ENCODE peak calls at places on chromosomes 12 and 14, in ten cellular contexts. B is fibroblast of pulmonary artery; P is right atrium auricular region; S is stimulated activated naive B cell treated with anti-CD40 and anti-IgM and Interleukin-4, amounts not matched to agents 10 μg/mL and 1 μg/mL and 100 μg/mL, for 72 hours; G is caudate nucleus; N is progenitor cell of endocrine pancreas; F is stimulated activated CD8-positive, alpha-beta memory T cell treated with anti-CD3 and anti-CD28 coated beads, Interleukin-7, amount 100 ng/mL, for 4 hours; M is stimulated activated naive CD4-positive, alpha-beta T cell treated with Interleukin-2 at 50 U/mL for 16 hours; W is naive thymus-derived CD8-positive, alpha-beta T cell; I is brain microvascular endothelial cell. Q is an unnamed sample.

GRCh38 chr12:125081427-125081826 is 16.2 kb downstream of the AACS start:
- DNase-seq in P (no peak), G (no peak), W (no peak), N (no peak), B (no peak), I (no peak), F (no peak), S (no peak), M (no peak), Q (no peak)

GRCh38 chr14:27372771-27373170 is 774.9 kb upstream of the NOVA1 start:
- DNase-seq in G (no peak), I (no peak), F (no peak), N (no peak), P (no peak), W (no peak), B (no peak), S (no peak), M (no peak), Q (no peak)

GRCh38 chr14:99649219-99649618 is 4.3 kb downstream of the HHIPL1 start:
- DNase-seq in B (peak), F (no peak), I (peak), N (no peak), W (no peak), P (no peak), M (no peak), G (no peak), S (no peak), Q (no peak)

GRCh38 chr12:47095446-47096236 is 15.9 kb upstream of the AMIGO2 start:
- DNase-seq in B (peak), S (no peak), M (no peak), W (no peak), P (no peak), I (peak), N (no peak), G (no peak), F (no peak), Q (no peak)

GRCh38 chr14:101246894-101247853 is 314.1 kb upstream of the DIO3 start:
- DNase-seq in G (no peak), M (no peak), N (no peak), B (no peak), W (no peak), I (no peak), S (no peak), P (peak), F (no peak), Q (no peak)

GRCh38 chr12:52461693-52462092 is 9.7 kb upstream of the KRT6B start:
- DNase-seq in S (no peak), G (no peak), P (no peak), I (no peak), M (no peak), F (no peak), N (no peak), W (no peak), B (no peak), Q (no peak)

GRCh38 chr12:1171657-1172056 is 180.6 kb downstream of the ERC1 start:
- DNase-seq in B (no peak), I (no peak), P (no peak), N (no peak), W (no peak), F (no peak), S (no peak), M (no peak), G (no peak), Q (no peak)

GRCh38 chr14:60344751-60345150 is 95.7 kb downstream of the PPM1A start:
- DNase-seq in N (no peak), M (no peak), W (no peak), I (no peak), G (no peak), P (no peak), F (no peak), B (no peak), S (no peak), Q (no peak)

GRCh38 chr12:96194901-96195844 is 998 bp downstream of the ELK3 start:
- DNase-seq in N (no peak), M (peak), G (no peak), W (peak), P (peak), F (peak), I (peak), B (peak), S (peak), Q (peak)

GRCh38 chr14:100893228-100893601 is 10.3 kb downstream of the RTL1 start:
- DNase-seq in F (no peak), B (no peak), P (no peak), G (no peak), N (no peak), I (no peak), S (no peak), W (no peak), M (no peak), Q (no peak)

GRCh38 chr12:121800694-121801600 is 2.9 kb upstream of the SETD1B start:
- DNase-seq in M (peak), F (peak), N (no peak), G (peak), P (peak), I (peak), B (peak), W (peak), S (peak), Q (peak)

GRCh38 chr12:46386360-46386867 is 13.8 kb upstream of the SLC38A2 start:
- DNase-seq in W (no peak), B (peak), S (no peak), G (no peak), F (no peak), I (peak), M (no peak), N (no peak), P (no peak), Q (no peak)

GRCh38 chr12:49548822-49549648 is 10.2 kb downstream of the KCNH3 start:
- DNase-seq in P (no peak), S (no peak), B (no peak), W (peak), G (no peak), N (no peak), M (no peak), I (no peak), F (no peak), Q (peak)

GRCh38 chr14:104954746-104955395 is 23.3 kb downstream of the AHNAK2 start:
- DNase-seq in F (no peak), B (no peak), W (no peak), I (no peak), M (no peak), N (no peak), G (no peak), S (no peak), P (no peak), Q (no peak)

GRCh38 chr12:40225984-40226602 is 1.3 kb downstream of the LRRK2 start:
- DNase-seq in N (no peak), G (no peak), B (no peak), W (no peak), F (no peak), S (no peak), M (no peak), P (no peak), I (no peak), Q (no peak)

GRCh38 chr14:93137864-93138263 is 22.1 kb upstream of the ITPK1 start:
- DNase-seq in P (no peak), B (peak), G (no peak), N (no peak), I (no peak), F (no peak), S (no peak), W (no peak), M (no peak), Q (no peak)

GRCh38 chr14:23327947-23328744 is 6.9 kb downstream of the PABPN1 start:
- DNase-seq in S (peak), F (peak), M (peak), N (peak), G (peak), P (peak), I (peak), W (peak), B (peak), Q (peak)

GRCh38 chr12:94109154-94109553 is 39.2 kb upstream of the PLXNC1 start:
- DNase-seq in G (no peak), I (peak), W (no peak), S (peak), M (peak), N (no peak), P (no peak), F (peak), B (peak), Q (peak)

GRCh38 chr12:1907652-1908611 is 10.5 kb downstream of the CACNA2D4 start:
- DNase-seq in F (peak), P (peak), G (no peak), B (no peak), S (peak), M (peak), N (peak), W (peak), I (no peak), Q (peak)

Q was measured in activated naive CD4-positive, alpha-beta T cell treated with anti-CD3 and anti-CD28 coated beads, Interleukin-2, amount 50 U/mL, for 16 hours.